ENCODE peak calls at places on chromosomes 4 and X, in six cellular contexts. One of them, this sample, is unnamed.
A peak's percentile ranks its signal among the peaks of the same experiment; 100 is the strongest.

GRCh38 chrX:47321386-47321785 is 49.0 kb upstream of the ZNF157 start:
- DNase-seq in fibroblast of lung: peak; percentile 66
- DNase-seq in IMR-90: peak; percentile 43
- DNase-seq in pancreas: no peak
- DNase-seq in suprapubic skin: no peak
- DNase-seq in HCT116: no peak
- DNase-seq in this sample: no peak

GRCh38 chr4:1544861-1545275 is 138.6 kb upstream of the NKX1-1 start:
- DNase-seq in pancreas: no peak
- DNase-seq in HCT116: no peak
- DNase-seq in fibroblast of lung: no peak
- DNase-seq in suprapubic skin: no peak
- DNase-seq in IMR-90: no peak
- DNase-seq in this sample: no peak

GRCh38 chrX:54246866-54247265 is 63.8 kb upstream of the FAM120C start:
- DNase-seq in fibroblast of lung: no peak
- DNase-seq in suprapubic skin: no peak
- DNase-seq in pancreas: no peak
- DNase-seq in HCT116: no peak
- DNase-seq in IMR-90: peak; percentile 1
- DNase-seq in this sample: no peak

GRCh38 chrX:147894332-147894870 is 17.3 kb upstream of the FMR1 start:
- DNase-seq in fibroblast of lung: no peak
- DNase-seq in IMR-90: no peak
- DNase-seq in pancreas: no peak
- DNase-seq in suprapubic skin: no peak
- DNase-seq in HCT116: no peak
- DNase-seq in this sample: no peak

GRCh38 chr4:95102391-95102790 is 344.6 kb downstream of the BMPR1B start:
- DNase-seq in pancreas: no peak
- DNase-seq in suprapubic skin: no peak
- DNase-seq in fibroblast of lung: no peak
- DNase-seq in IMR-90: no peak
- DNase-seq in HCT116: no peak
- DNase-seq in this sample: no peak

GRCh38 chr4:534576-535151 is 35.7 kb downstream of the PIGG start:
- DNase-seq in HCT116: no peak
- DNase-seq in IMR-90: no peak
- DNase-seq in fibroblast of lung: no peak
- DNase-seq in pancreas: no peak
- DNase-seq in suprapubic skin: no peak
- DNase-seq in this sample: no peak

GRCh38 chrX:103562801-103563200 is 22.5 kb upstream of the TCEAL4 start:
- DNase-seq in IMR-90: no peak
- DNase-seq in HCT116: no peak
- DNase-seq in fibroblast of lung: no peak
- DNase-seq in pancreas: no peak
- DNase-seq in suprapubic skin: no peak
- DNase-seq in this sample: no peak

GRCh38 chr4:26467724-26468123 is 22.6 kb downstream of the CCKAR start:
- DNase-seq in suprapubic skin: no peak
- DNase-seq in HCT116: no peak
- DNase-seq in fibroblast of lung: no peak
- DNase-seq in IMR-90: no peak
- DNase-seq in pancreas: no peak
- DNase-seq in this sample: no peak

GRCh38 chrX:153739754-153740486 is 15.3 kb downstream of the ABCD1 start:
- DNase-seq in pancreas: no peak
- DNase-seq in fibroblast of lung: no peak
- DNase-seq in IMR-90: no peak
- DNase-seq in HCT116: no peak
- DNase-seq in suprapubic skin: no peak
- DNase-seq in this sample: no peak

GRCh38 chr4:30103455-30103854 is 616.7 kb upstream of the PCDH7 start:
- DNase-seq in pancreas: no peak
- DNase-seq in IMR-90: peak; percentile 31
- DNase-seq in fibroblast of lung: peak; percentile 11
- DNase-seq in suprapubic skin: no peak
- DNase-seq in HCT116: no peak
- DNase-seq in this sample: no peak

DNA sequence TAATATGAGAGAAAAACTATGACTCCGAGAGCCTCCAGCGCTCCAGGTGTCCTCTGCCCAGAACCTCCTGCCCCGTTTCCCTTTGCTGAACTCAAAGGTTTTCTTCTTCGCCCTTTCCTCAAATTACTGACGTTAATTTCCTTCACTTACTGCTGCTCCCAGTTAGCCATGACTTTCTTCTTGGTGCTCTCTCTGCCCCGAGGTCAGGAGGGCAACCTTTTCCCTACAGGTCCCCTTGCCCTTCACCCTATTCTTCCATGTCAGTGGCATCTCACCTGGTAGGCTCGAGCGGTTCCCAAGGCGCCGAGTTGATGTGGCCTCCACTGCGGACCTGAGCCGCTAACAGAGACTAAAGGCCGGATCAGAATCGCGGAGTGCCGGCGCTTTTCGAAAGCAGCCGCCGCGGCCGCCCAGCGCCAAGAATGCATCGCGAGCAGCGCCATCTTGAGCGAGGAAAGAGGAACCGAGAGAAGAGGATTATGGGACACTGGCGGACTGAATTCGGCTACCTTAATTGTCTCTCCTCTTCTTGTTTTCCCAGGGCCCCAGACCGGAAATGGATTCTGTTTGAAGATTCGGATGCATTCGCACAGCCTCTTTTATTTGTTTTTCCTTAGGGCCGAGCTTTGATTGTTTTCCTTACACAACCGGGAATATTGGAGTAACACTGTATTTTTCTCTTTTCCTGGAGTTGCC is at the start of gene ABCB7:
- DNase-seq in HCT116: peak; percentile 35
- DNase-seq in pancreas: peak; percentile 73
- DNase-seq in IMR-90: peak; percentile 67
- DNase-seq in suprapubic skin: peak; percentile 74
- DNase-seq in fibroblast of lung: peak; percentile 83
- DNase-seq in this sample: peak; percentile 76
- H3K4me1 ChIP-seq in HCT116: no peaks in the 10 kb centered on the region
- H3K4me1 ChIP-seq in pancreas: no peaks in the 10 kb centered on the region
- H3K4me1 ChIP-seq in IMR-90: no peaks in the 10 kb centered on the region
- H3K4me1 ChIP-seq in suprapubic skin: peaks cover 11% of the 10 kb centered on the region
- H3K4me1 ChIP-seq in fibroblast of lung: no peaks in the 10 kb centered on the region
- H3K4me1 ChIP-seq in this sample: peaks cover 4% of the 10 kb centered on the region

GRCh38 chr4:60042941-60043340 is 1157.2 kb upstream of the ADGRL3 start:
- DNase-seq in suprapubic skin: no peak
- DNase-seq in IMR-90: no peak
- DNase-seq in fibroblast of lung: no peak
- DNase-seq in pancreas: no peak
- DNase-seq in HCT116: no peak
- DNase-seq in this sample: no peak

GRCh38 chr4:60039908-60040307 is 1160.2 kb upstream of the ADGRL3 start:
- DNase-seq in fibroblast of lung: no peak
- DNase-seq in IMR-90: no peak
- DNase-seq in suprapubic skin: no peak
- DNase-seq in pancreas: peak; percentile 10
- DNase-seq in HCT116: no peak
- DNase-seq in this sample: no peak

GRCh38 chr4:60042231-60042652 is 1157.9 kb upstream of the ADGRL3 start:
- DNase-seq in pancreas: peak; percentile 38
- DNase-seq in HCT116: no peak
- DNase-seq in suprapubic skin: no peak
- DNase-seq in fibroblast of lung: no peak
- DNase-seq in IMR-90: no peak
- DNase-seq in this sample: no peak
- TF ChIP-seq CTCF in pancreas: no peak
- TF ChIP-seq CTCF in HCT116: no peak
- TF ChIP-seq CTCF in suprapubic skin: no peak
- TF ChIP-seq CTCF in fibroblast of lung: no peak
- TF ChIP-seq CTCF in IMR-90: no peak
- TF ChIP-seq CTCF in this sample: no peak

DNA sequence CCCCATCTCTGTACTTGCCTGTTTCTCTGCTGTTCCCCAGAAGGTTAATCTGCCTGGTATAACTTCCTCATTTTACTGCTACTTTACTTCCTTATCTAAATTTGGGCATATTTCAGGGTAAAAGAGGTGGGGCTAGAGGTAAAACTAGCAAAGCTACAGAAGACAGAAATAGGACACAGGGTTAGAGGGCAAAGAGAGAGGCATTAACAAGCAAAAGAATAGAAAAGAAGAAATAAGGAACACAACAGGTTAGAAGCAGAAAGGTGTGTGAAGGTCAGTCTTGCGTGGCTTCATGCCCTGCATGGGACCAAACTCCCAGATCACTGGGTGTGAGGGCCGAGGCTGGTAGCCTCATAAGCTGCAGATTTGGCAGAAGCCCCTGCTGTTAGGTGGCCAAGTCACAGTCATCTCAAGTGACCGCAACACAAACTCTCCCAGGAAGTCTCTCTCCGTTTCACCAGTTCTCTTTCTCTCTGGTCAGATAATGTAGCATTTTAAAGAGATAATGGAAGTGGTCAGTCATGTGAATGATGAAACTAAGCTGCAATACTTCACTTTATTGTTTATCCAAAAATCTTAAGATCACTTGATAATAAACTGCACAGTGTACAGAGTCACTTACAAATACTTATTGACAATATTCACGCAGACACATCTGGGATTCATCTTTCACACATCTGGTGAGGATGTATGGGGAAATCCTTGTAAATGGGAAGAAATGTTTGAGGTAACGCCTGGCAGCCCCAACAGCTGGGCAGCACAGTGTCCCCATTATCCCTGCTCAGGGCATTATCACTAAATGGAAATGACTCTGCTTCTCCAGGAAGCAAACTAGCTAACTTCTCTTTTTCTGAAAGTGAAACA is 16.4 kb downstream of the TMEM154 start:
- DNase-seq in HCT116: no peak
- DNase-seq in suprapubic skin: no peak
- DNase-seq in pancreas: no peak
- DNase-seq in fibroblast of lung: peak; percentile 61
- DNase-seq in IMR-90: no peak
- DNase-seq in this sample: no peak
- H3K4me1 ChIP-seq in HCT116: no peaks in the 10 kb centered on the region
- H3K4me1 ChIP-seq in suprapubic skin: no peaks in the 10 kb centered on the region
- H3K4me1 ChIP-seq in pancreas: no peaks in the 10 kb centered on the region
- H3K4me1 ChIP-seq in fibroblast of lung: no peaks in the 10 kb centered on the region
- H3K4me1 ChIP-seq in IMR-90: no peaks in the 10 kb centered on the region
- H3K4me1 ChIP-seq in this sample: no peaks in the 10 kb centered on the region

GRCh38 chr4:141654098-141654497 is 17.7 kb downstream of the IL15 start:
- DNase-seq in fibroblast of lung: peak; percentile 23
- DNase-seq in HCT116: no peak
- DNase-seq in IMR-90: peak; percentile 47
- DNase-seq in suprapubic skin: no peak
- DNase-seq in pancreas: no peak
- DNase-seq in this sample: peak; percentile 46
- TF ChIP-seq CTCF in fibroblast of lung: peak; percentile 50
- TF ChIP-seq CTCF in HCT116: peak; percentile 68
- TF ChIP-seq CTCF in IMR-90: peak; percentile 40
- TF ChIP-seq CTCF in suprapubic skin: no peak
- TF ChIP-seq CTCF in pancreas: no peak
- TF ChIP-seq CTCF in this sample: peak; percentile 65

GRCh38 chrX:40171513-40172168 is 73.9 kb upstream of the BCOR start:
- DNase-seq in pancreas: peak; percentile 69
- DNase-seq in suprapubic skin: no peak
- DNase-seq in HCT116: no peak
- DNase-seq in IMR-90: no peak
- DNase-seq in fibroblast of lung: no peak
- DNase-seq in this sample: peak; percentile 58
- H3K4me1 ChIP-seq in pancreas: no peaks in the 10 kb centered on the region
- H3K4me1 ChIP-seq in suprapubic skin: peaks cover 52% of the 10 kb centered on the region
- H3K4me1 ChIP-seq in HCT116: peaks cover 43% of the 10 kb centered on the region
- H3K4me1 ChIP-seq in IMR-90: no peaks in the 10 kb centered on the region
- H3K4me1 ChIP-seq in fibroblast of lung: peaks cover 2% of the 10 kb centered on the region
- H3K4me1 ChIP-seq in this sample: no peaks in the 10 kb centered on the region

DNA sequence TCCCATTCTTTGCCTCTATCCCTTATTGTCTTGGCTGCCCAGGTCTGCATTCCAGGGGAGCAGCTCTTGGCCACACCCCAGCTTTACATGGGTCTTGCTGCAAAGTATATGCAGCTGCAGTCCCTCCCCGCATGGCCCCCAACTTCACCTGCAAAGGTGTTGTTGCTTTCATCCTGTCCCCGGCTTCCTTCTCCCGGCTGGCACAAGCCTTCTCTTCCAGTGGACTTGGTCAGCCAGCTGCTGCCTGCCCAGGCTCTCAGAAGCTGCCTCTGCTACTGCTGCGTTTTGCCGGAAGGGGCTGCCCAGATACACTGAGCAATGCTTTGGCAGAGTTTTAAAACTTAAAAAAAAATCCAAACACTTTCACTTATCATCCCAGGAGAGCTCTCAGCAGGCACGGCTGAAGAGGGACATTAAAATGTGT is 121.2 kb upstream of the PDLIM3 start:
- DNase-seq in fibroblast of lung: peak; percentile 54
- DNase-seq in HCT116: no peak
- DNase-seq in suprapubic skin: no peak
- DNase-seq in IMR-90: peak; percentile 18
- DNase-seq in pancreas: peak; percentile 66
- DNase-seq in this sample: no peak
- TF ChIP-seq CTCF in fibroblast of lung: peak; percentile 61
- TF ChIP-seq CTCF in HCT116: no peak
- TF ChIP-seq CTCF in suprapubic skin: peak; percentile 23
- TF ChIP-seq CTCF in IMR-90: peak; percentile 23
- TF ChIP-seq CTCF in pancreas: no peak
- TF ChIP-seq CTCF in this sample: no peak

This sample was measured in right lobe of liver.